ENCODE peak calls at places on chromosome 10, in five cellular contexts. V is transverse colon, F is HCT116, U is prostate gland, L is suprapubic skin. D is an unnamed sample.

GRCh38 chr10:52818019-52818418 is 45.4 kb upstream of the MBL2 start:
- DNase-seq in V (no peak), F (peak), U (no peak), L (no peak), D (no peak)

GRCh38 chr10:18918545-18918944 is 130.1 kb upstream of the MALRD1 start:
- DNase-seq in V (no peak), F (no peak), U (no peak), L (no peak), D (no peak)

GRCh38 chr10:80457554-80458262 is 3.6 kb downstream of the TSPAN14 start:
- DNase-seq in V (no peak), F (no peak), U (no peak), L (no peak), D (no peak)

GRCh38 chr10:44716470-44716869 is 194.7 kb upstream of the TMEM72 start:
- DNase-seq in V (no peak), F (no peak), U (peak), L (no peak), D (no peak)

GRCh38 chr10:42988517-42989395 is 88.1 kb upstream of the RET start:
- DNase-seq in V (no peak), F (no peak), U (no peak), L (peak), D (peak)

GRCh38 chr10:62560207-62560819 is 186.1 kb downstream of the ZNF365 start:
- DNase-seq in V (peak), F (no peak), U (no peak), L (no peak), D (peak)

GRCh38 chr10:119940487-119940886 is 48.0 kb downstream of the SEC23IP start:
- DNase-seq in V (no peak), F (no peak), U (no peak), L (no peak), D (no peak)

GRCh38 chr10:77226871-77227557 is 410.6 kb downstream of the KCNMA1 start:
- DNase-seq in V (no peak), F (no peak), U (no peak), L (no peak), D (no peak)

GRCh38 chr10:51010977-51011376 is 63.3 kb upstream of the PRKG1 start:
- DNase-seq in V (no peak), F (peak), U (no peak), L (no peak), D (no peak)

GRCh38 chr10:3323865-3324498 is 151.4 kb upstream of the PITRM1 start:
- DNase-seq in V (no peak), F (no peak), U (no peak), L (no peak), D (no peak)

GRCh38 chr10:132626019-132626760 is 88.6 kb downstream of the INPP5A start:
- DNase-seq in V (no peak), F (no peak), U (no peak), L (peak), D (no peak)

GRCh38 chr10:70323143-70323696 is 39.4 kb upstream of the NPFFR1 start:
- DNase-seq in V (peak), F (no peak), U (no peak), L (peak), D (no peak)

GRCh38 chr10:128568979-128569378 is 442.8 kb upstream of the MKI67 start:
- DNase-seq in V (no peak), F (no peak), U (no peak), L (no peak), D (peak)

GRCh38 chr10:88474884-88475844 is 108.0 kb downstream of the RNLS start:
- DNase-seq in V (no peak), F (no peak), U (no peak), L (no peak), D (no peak)

GRCh38 chr10:9825491-9826018 is 1192.1 kb upstream of the CELF2 start:
- DNase-seq in V (no peak), F (no peak), U (no peak), L (no peak), D (no peak)

GRCh38 chr10:102231357-102232318 is 5.5 kb downstream of the ELOVL3 start:
- DNase-seq in V (peak), F (peak), U (no peak), L (no peak), D (no peak)

GRCh38 chr10:47357911-47358310 is 9.7 kb downstream of the RBP3 start:
- DNase-seq in V (no peak), F (no peak), U (no peak), L (peak), D (no peak)

DNA sequence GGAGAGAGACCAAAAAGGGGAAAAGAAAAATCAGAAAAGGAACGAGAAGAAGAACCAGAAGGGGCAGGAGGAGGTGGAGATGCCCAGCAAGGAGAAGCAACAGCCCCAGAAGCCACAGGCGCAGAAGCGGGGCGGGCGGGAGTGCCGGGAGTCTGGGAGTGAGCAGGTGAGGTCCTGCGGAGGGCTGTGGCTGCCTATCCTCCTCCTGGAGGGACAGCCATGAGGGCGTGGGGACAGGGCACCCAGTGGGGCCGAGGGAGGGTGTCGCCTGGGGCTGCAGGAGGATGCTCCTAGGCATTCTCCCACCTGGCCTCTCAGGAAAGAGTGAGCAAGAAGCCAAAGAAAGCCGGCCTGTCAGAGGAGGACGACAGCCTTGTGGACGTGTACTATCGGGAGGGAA is 11.8 kb downstream of the CALHM2 start:
- DNase-seq in V (no peak), F (no peak), U (no peak), L (no peak), D (no peak)
- TF ChIP-seq POLR2AphosphoS5 in V (no peak), F (no peak), U (no peak), L (no peak), D (no peak)

DNA sequence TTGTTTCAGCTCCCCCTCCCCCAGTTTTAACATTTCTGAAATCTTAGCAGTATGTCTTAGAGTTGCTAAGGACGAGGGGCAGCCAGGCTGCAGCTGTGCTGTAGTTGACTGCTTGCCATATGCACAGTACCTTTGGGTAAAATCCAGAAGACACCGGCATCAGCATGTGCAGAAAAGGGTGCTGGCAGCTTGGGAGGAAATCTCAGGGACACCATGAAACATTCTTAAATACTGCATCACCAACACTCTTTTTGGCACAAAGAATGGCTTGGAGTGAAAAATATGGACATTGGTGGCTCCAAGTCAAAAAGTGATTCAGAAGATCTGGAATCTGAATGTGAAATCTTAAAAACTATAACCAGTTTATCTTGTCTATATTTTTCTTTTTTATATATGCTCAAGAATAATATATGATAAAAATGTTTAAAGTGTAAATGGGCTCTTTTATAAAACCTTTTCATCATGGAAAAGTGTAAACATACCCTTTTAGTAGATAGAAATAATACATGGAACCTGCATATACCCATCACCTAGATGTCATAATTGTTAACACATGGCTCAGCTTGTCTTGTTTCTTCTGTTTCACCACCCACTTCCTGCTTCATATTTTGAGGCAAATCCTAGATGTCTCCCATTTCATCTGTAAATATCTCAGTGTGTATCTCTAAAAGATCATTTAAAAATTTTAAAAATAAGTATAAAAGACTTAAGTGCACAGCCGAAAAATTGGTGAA is 34.4 kb upstream of the ARMS2 start:
- DNase-seq in V (no peak), F (no peak), U (peak), L (no peak), D (no peak)
- H3K27ac ChIP-seq in V (no peak), F (no peak), U (no peak), L (peak), D (peak)

GRCh38 chr10:71809628-71810027 is 36.3 kb upstream of the VSIR start:
- DNase-seq in V (no peak), F (no peak), U (no peak), L (no peak), D (no peak)

GRCh38 chr10:71807557-71808510 is 34.5 kb upstream of the VSIR start:
- DNase-seq in V (no peak), F (no peak), U (no peak), L (peak), D (no peak)

GRCh38 chr10:71804067-71804466 is 30.7 kb upstream of the VSIR start:
- DNase-seq in V (no peak), F (no peak), U (no peak), L (no peak), D (no peak)

GRCh38 chr10:71805776-71806705 is 32.7 kb upstream of the VSIR start:
- DNase-seq in V (peak), F (peak), U (no peak), L (peak), D (no peak)

GRCh38 chr10:71806706-71807556 is 33.6 kb upstream of the VSIR start:
- DNase-seq in V (no peak), F (no peak), U (no peak), L (no peak), D (no peak)
- TF ChIP-seq POLR2AphosphoS5 in V (no peak), F (no peak), U (no peak), L (no peak), D (no peak)

GRCh38 chr10:5576780-5577472 is 52.2 kb downstream of the CALML3 start:
- DNase-seq in V (no peak), F (no peak), U (no peak), L (no peak), D (no peak)
- H3K27ac ChIP-seq in V (no peak), F (no peak), U (no peak), L (no peak), D (no peak)

DNA sequence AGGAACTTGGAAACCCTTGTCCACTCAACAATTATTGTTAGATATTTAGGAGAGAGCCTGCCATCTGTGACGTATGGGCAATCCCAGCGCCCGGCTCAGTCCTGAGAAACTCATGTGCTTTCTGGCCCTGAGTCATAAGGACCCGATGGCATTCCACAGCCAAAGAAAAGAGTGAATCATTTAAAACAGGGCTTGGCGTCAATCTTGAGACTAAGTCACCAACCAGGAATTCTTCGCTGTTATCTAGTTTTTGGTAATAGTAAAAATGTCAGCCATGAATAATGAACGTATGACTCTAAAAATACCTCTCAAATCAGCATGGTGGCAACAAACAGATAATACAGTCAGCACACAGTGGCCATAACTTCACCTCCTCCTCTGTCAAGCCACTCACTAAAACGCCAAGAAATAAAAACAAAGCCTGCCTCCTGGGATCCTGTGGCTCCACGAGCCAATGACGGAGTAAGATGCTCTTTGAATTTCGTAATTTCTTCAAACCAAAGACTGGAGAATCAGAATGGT is 140.8 kb downstream of the ADAM12 start:
- DNase-seq in V (peak), F (no peak), U (no peak), L (no peak), D (no peak)
- TF ChIP-seq POLR2AphosphoS5 in V (no peak), F (no peak), U (no peak), L (no peak), D (no peak)

D was measured in esophagus muscularis mucosa.